ENCODE peak calls at places on chromosomes 16 and 17, in six cellular contexts. F is fibroblast of lung, E is progenitor cell of endocrine pancreas, B is ovary, K is neural progenitor cell, X is Calu3. S is an unnamed sample.
A peak's percentile ranks its signal among the peaks of the same experiment; 100 is the strongest.

GRCh38 chr16:57846078-57846697 is 43.9 kb upstream of the KIFC3 start:
- DNase-seq in E (no peak), F (no peak), X (no peak), B (peak; percentile 61), K (peak; percentile 76), S (no peak)

GRCh38 chr16:30992931-30993816 is 8.2 kb downstream of the HSD3B7 start:
- DNase-seq in B (no peak), K (no peak), X (no peak), F (no peak), E (no peak), S (no peak)

GRCh38 chr16:70749681-70750601 is 51.0 kb downstream of the VAC14 start:
- DNase-seq in K (peak; percentile 65), B (peak; percentile 74), E (no peak), F (peak; percentile 60), X (no peak), S (peak; percentile 66)

GRCh38 chr16:77692612-77693011 is 29.7 kb upstream of the NUDT7 start:
- DNase-seq in B (no peak), F (no peak), E (no peak), K (no peak), X (no peak), S (no peak)

GRCh38 chr16:81468269-81468902 is 23.8 kb downstream of the CMIP start:
- DNase-seq in E (no peak), K (no peak), X (no peak), F (no peak), B (no peak), S (no peak)

GRCh38 chr16:59192551-59193199 is 458.6 kb upstream of the GOT2 start:
- DNase-seq in K (peak; percentile 63), E (no peak), X (peak; percentile 37), B (no peak), F (peak; percentile 34), S (peak; percentile 67)

GRCh38 chr16:49748322-49748721 is 107.6 kb downstream of the ZNF423 start:
- DNase-seq in F (no peak), X (no peak), E (no peak), K (no peak), B (peak; percentile 49), S (no peak)

GRCh38 chr16:48091077-48091476 is 64.7 kb downstream of the ABCC12 start:
- DNase-seq in F (no peak), B (no peak), X (no peak), K (no peak), E (no peak), S (no peak)

GRCh38 chr17:65292430-65292829 is 155.3 kb downstream of the RGS9 start:
- DNase-seq in B (no peak), K (no peak), F (no peak), E (no peak), X (no peak), S (no peak)

GRCh38 chr16:87931504-87931903 is 4.8 kb downstream of the CA5A start:
- DNase-seq in B (peak; percentile 61), X (no peak), F (no peak), E (no peak), K (no peak), S (no peak)

GRCh38 chr16:78505544-78506371 is 406.3 kb downstream of the WWOX start:
- DNase-seq in K (no peak), F (peak; percentile 67), B (peak; percentile 93), E (no peak), X (no peak), S (no peak)

DNA sequence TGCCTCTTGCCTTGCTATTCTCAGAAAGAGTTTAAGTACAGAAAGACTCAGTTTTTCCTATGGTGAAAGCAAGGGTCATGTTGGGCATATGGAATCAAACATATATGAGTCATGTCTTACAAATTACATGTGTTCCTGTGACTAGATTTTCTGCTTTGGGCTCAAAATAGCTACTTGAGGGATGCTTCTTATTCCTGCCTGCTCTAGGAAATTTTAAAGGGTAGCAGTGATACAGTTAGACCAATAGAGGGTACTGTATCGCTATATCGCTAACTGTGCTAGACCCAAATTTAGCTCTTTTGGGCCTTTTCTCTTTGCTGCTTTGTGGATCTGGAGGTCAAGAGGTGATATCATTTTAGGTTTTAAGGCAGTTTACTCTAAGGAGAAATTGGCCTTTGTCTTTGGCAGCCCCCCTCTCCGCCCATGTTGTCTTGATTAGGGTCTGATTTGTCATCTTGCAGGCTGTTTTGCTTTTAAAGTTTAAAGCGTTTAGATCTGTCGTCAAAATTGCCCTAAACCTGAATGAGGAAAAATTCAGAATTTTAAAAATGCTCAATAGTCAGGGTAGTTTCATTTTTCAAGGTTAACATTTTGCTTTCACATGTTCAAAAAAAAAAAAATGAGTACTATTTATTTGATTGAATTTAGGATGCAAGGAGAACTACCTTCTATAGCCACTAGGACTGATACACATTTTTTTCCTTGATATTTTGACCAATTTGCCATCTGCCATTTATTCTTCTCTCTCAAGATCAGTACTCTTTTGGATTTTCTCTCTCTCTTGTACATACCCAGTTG is 8.8 kb downstream of the NFATC3 start:
- DNase-seq in X (no peak), K (peak; percentile 32), E (no peak), B (no peak), F (peak; percentile 67), S (no peak)
- TF ChIP-seq CTCF in X (no peak), K (peak; percentile 50), E (peak; percentile 32), B (peak; percentile 20), F (peak; percentile 69), S (peak; percentile 31)

GRCh38 chr17:38919316-38920078 is 5.9 kb upstream of the LASP1NB start:
- DNase-seq in E (no peak), K (no peak), X (no peak), F (no peak), B (no peak), S (no peak)

GRCh38 chr17:38918916-38919315 is 6.5 kb upstream of the LASP1NB start:
- DNase-seq in F (no peak), K (no peak), E (no peak), B (no peak), X (no peak), S (no peak)

GRCh38 chr17:38915639-38915995 is 9.8 kb upstream of the LASP1NB start:
- DNase-seq in E (no peak), F (no peak), K (no peak), B (no peak), X (no peak), S (no peak)

GRCh38 chr17:38916771-38917170 is 8.6 kb upstream of the LASP1NB start:
- DNase-seq in B (no peak), X (no peak), E (no peak), F (no peak), K (no peak), S (no peak)

GRCh38 chr17:38917259-38917658 is 8.2 kb upstream of the LASP1NB start:
- DNase-seq in X (no peak), K (no peak), E (no peak), F (no peak), B (no peak), S (no peak)
- TF ChIP-seq CTCF in X (no peak), K (no peak), E (no peak), F (no peak), B (no peak), S (no peak)

GRCh38 chr16:3058173-3059030 is 7.0 kb upstream of the IL32 start:
- DNase-seq in X (peak; percentile 64), F (peak; percentile 9), E (peak; percentile 36), K (peak; percentile 80), B (peak; percentile 57), S (peak; percentile 58)
- TF ChIP-seq CTCF in X (no peak), F (peak; percentile 17), E (no peak), K (no peak), B (no peak), S (no peak)

GRCh38 chr17:16302856-16303255 is 50.4 kb downstream of the CENPV start:
- DNase-seq in E (no peak), F (no peak), B (no peak), K (no peak), X (no peak), S (no peak)

GRCh38 chr17:16300554-16300953 is 52.7 kb downstream of the CENPV start:
- DNase-seq in B (no peak), X (no peak), K (no peak), F (no peak), E (no peak), S (no peak)

GRCh38 chr17:16301963-16302855 is 51.1 kb downstream of the CENPV start:
- DNase-seq in K (no peak), F (peak; percentile 50), X (no peak), B (peak; percentile 18), E (no peak), S (no peak)

GRCh38 chr17:16304832-16305231 is 48.4 kb downstream of the CENPV start:
- DNase-seq in E (no peak), X (peak; percentile 15), F (peak; percentile 65), K (peak; percentile 52), B (peak; percentile 10), S (peak; percentile 25)
- TF ChIP-seq CTCF in E (peak; percentile 63), X (peak; percentile 28), F (peak; percentile 76), K (peak; percentile 58), B (no peak), S (peak; percentile 45)

GRCh38 chr17:38921756-38922411 is 3.5 kb upstream of the LASP1NB start:
- DNase-seq in K (no peak), B (no peak), E (no peak), F (no peak), X (peak; percentile 4), S (no peak)

GRCh38 chr17:38922538-38923291 is 2.7 kb upstream of the LASP1NB start:
- DNase-seq in X (peak; percentile 68), B (no peak), K (peak; percentile 83), F (peak; percentile 80), E (no peak), S (no peak)

GRCh38 chr17:38920374-38921291 is 4.8 kb upstream of the LASP1NB start:
- DNase-seq in E (no peak), F (no peak), B (no peak), K (no peak), X (no peak), S (no peak)

GRCh38 chr17:38914741-38915638 is 10.4 kb upstream of the LASP1NB start:
- DNase-seq in B (peak; percentile 31), K (no peak), X (no peak), F (no peak), E (no peak), S (peak; percentile 32)

DNA sequence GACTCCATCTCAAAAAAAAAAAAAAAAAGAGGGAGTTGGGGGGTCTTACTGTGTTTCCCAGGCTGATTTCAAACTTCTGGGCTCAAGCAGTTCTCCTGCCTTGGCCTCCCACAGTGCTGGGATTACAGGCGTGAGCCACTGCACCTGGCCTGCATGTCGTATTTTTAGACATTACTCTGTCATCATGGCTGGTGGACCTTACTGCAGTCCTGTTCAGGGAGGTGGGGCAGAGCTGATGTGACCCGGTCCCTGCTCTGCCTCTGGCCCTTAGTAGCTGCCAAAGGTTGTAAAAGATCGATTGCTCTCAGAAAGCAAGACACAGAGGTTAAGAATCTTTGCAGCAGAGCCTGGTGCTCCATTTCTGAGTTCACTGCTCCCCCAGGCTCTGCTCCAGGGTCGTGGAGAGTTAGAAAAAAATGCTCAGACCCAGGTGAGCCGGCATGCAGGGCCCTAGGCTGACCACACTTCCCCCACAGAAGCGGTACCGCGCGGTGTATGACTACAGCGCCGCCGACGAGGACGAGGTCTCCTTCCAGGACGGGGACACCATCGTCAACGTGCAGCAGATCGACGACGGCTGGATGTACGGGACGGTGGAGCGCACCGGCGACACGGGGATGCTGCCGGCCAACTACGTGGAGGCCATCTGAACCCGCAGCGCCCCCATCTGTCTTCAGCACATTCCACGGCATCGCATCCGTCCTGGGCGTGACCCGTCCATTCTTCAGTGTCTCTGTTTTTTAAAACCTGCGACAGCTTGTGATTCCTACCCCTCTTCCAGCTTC is 7.1 kb upstream of the LASP1NB start:
- DNase-seq in X (no peak), K (peak; percentile 65), E (no peak), B (no peak), F (no peak), S (no peak)
- TF ChIP-seq CTCF in X (no peak), K (peak; percentile 49), E (no peak), B (no peak), F (no peak), S (no peak)

GRCh38 chr16:53753431-53753830 is 49.5 kb downstream of the FTO start:
- DNase-seq in X (no peak), F (no peak), E (no peak), B (no peak), K (no peak), S (no peak)
- TF ChIP-seq CTCF in X (no peak), F (no peak), E (no peak), B (no peak), K (no peak), S (no peak)